ENCODE peak calls at places on chromosomes 16 and 17, in ten cellular contexts. Z is stomach, U is tibial artery, M is HFFc6, W is HL-60, C is colonic mucosa, Q is B cell, D is body of pancreas, N is H1, K is dorsolateral prefrontal cortex. A is an unnamed sample.

GRCh38 chr17:80182845-80183223 is 13.0 kb downstream of the CARD14 start:
- DNase-seq in Z (no peak), U (no peak), M (no peak), W (no peak), C (no peak), Q (no peak), D (no peak), N (no peak), K (no peak), A (no peak)

GRCh38 chr17:45640141-45640850 is 143.8 kb upstream of the CRHR1 start:
- DNase-seq in Z (peak; percentile 70), U (peak; percentile 60), M (peak; percentile 49), W (peak; percentile 69), C (peak; percentile 62), Q (peak; percentile 78), D (peak; percentile 74), N (peak; percentile 57), K (peak; percentile 76), A (peak; percentile 68)

GRCh38 chr17:46770818-46771600 is 47.5 kb downstream of the WNT3 start:
- DNase-seq in Z (peak; percentile 42), U (no peak), M (peak; percentile 45), W (peak; percentile 17), C (peak; percentile 33), Q (peak; percentile 63), D (no peak), N (no peak), K (no peak), A (no peak)

GRCh38 chr17:6576038-6576437 is 19.7 kb upstream of the PITPNM3 start:
- DNase-seq in Z (no peak), U (no peak), M (no peak), W (no peak), C (no peak), Q (no peak), D (no peak), N (no peak), K (no peak), A (no peak)

GRCh38 chr17:38907930-38908675 is 17.3 kb upstream of the LASP1NB start:
- DNase-seq in Z (no peak), U (no peak), M (no peak), W (no peak), C (no peak), Q (no peak), D (no peak), N (no peak), K (peak; percentile 38), A (no peak)

GRCh38 chr17:45436161-45436560 is 3.5 kb upstream of the ARHGAP27 start:
- DNase-seq in Z (no peak), U (no peak), M (no peak), W (no peak), C (no peak), Q (no peak), D (no peak), N (no peak), K (no peak), A (no peak)

GRCh38 chr16:3963203-3963602 is 82.7 kb upstream of the CREBBP start:
- DNase-seq in Z (no peak), U (no peak), M (no peak), W (no peak), C (no peak), Q (peak; percentile 59), D (no peak), N (no peak), K (no peak), A (peak; percentile 41)

GRCh38 chr16:89084814-89085612 is 8.6 kb upstream of the ACSF3 start:
- DNase-seq in Z (no peak), U (no peak), M (no peak), W (no peak), C (no peak), Q (no peak), D (peak; percentile 66), N (no peak), K (no peak), A (no peak)

GRCh38 chr17:28466001-28466400 is 7.4 kb upstream of the SLC13A2 start:
- DNase-seq in Z (no peak), U (no peak), M (no peak), W (no peak), C (no peak), Q (no peak), D (no peak), N (no peak), K (no peak), A (no peak)

GRCh38 chr16:70713781-70714180 is 27.9 kb upstream of the MTSS2 start:
- DNase-seq in Z (no peak), U (no peak), M (no peak), W (no peak), C (no peak), Q (no peak), D (no peak), N (no peak), K (no peak), A (no peak)

GRCh38 chr16:31877876-31878642 is 4.5 kb downstream of the ZNF267 start:
- DNase-seq in Z (no peak), U (no peak), M (no peak), W (no peak), C (no peak), Q (no peak), D (no peak), N (no peak), K (no peak), A (no peak)

GRCh38 chr17:6422654-6423241 is 12.2 kb downstream of the AIPL1 start:
- DNase-seq in Z (no peak), U (no peak), M (no peak), W (no peak), C (no peak), Q (no peak), D (no peak), N (no peak), K (no peak), A (no peak)

GRCh38 chr16:4313563-4314531 is 2.0 kb upstream of the GLIS2 start:
- DNase-seq in Z (peak; percentile 72), U (no peak), M (no peak), W (no peak), C (peak; percentile 39), Q (no peak), D (peak; percentile 90), N (no peak), K (no peak), A (no peak)

GRCh38 chr17:36149296-36149820 is 27.1 kb downstream of the TBC1D3B start:
- DNase-seq in Z (no peak), U (peak; percentile 74), M (peak; percentile 32), W (peak; percentile 68), C (no peak), Q (no peak), D (peak; percentile 39), N (no peak), K (peak; percentile 42), A (no peak)

GRCh38 chr16:68113059-68113757 is 28.0 kb downstream of the NFATC3 start:
- DNase-seq in Z (no peak), U (no peak), M (no peak), W (peak; percentile 51), C (no peak), Q (no peak), D (no peak), N (no peak), K (no peak), A (no peak)

GRCh38 chr16:68113765-68114240 is 28.6 kb downstream of the NFATC3 start:
- DNase-seq in Z (no peak), U (no peak), M (no peak), W (no peak), C (no peak), Q (no peak), D (no peak), N (no peak), K (no peak), A (no peak)

GRCh38 chr16:68115851-68116250 is 30.7 kb downstream of the NFATC3 start:
- DNase-seq in Z (no peak), U (no peak), M (no peak), W (no peak), C (no peak), Q (no peak), D (no peak), N (no peak), K (no peak), A (no peak)

GRCh38 chr16:68117884-68118283 is 32.7 kb downstream of the NFATC3 start:
- DNase-seq in Z (no peak), U (no peak), M (no peak), W (no peak), C (no peak), Q (no peak), D (no peak), N (no peak), K (no peak), A (no peak)

DNA sequence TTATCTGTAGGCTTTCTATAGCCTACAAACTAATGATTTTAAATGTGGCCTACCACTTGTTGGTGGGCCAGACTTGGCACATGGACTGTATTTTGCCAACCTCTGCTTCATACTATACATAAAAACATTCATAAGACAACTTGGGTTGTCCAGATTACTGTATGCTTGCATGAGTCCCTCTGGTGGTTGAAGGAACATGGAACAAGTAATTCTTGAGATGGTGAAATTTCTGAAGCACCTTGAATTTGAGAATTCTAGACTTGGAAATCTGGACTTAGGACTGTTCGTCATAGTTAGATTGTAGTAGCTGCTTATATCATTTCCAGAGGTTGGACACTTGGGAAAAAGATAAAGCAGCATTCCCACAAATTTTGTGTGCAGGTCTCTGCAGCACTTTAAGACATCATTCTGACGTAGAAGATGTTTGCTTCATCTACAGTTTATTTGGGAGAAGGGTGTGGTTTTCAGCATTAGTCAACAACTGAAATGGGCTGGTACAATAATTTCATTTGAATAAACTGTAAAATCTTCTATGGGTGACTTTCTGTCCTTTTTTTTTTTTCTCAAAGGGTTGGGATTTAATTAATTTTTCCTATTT is 31.2 kb downstream of the NFATC3 start:
- DNase-seq in Z (no peak), U (no peak), M (peak; percentile 39), W (peak; percentile 15), C (no peak), Q (peak; percentile 45), D (no peak), N (no peak), K (no peak), A (no peak)
- TF ChIP-seq CTCF in Z (no peak), U (no peak), M (peak; percentile 80), W (peak; percentile 26), C (peak; percentile 50), Q (peak; percentile 77), D (no peak), N (peak; percentile 42), K (no peak), A (peak; percentile 68)

GRCh38 chr17:54282886-54283285 is 460.2 kb downstream of the KIF2B start:
- DNase-seq in Z (no peak), U (no peak), M (no peak), W (no peak), C (no peak), Q (no peak), D (no peak), N (no peak), K (no peak), A (no peak)
- TF ChIP-seq CTCF in Z (no peak), U (no peak), M (no peak), W (no peak), C (no peak), Q (no peak), D (no peak), N (no peak), K (no peak), A (no peak)

GRCh38 chr16:19014456-19014855 is 30.7 kb downstream of the TMC7 start:
- DNase-seq in Z (no peak), U (no peak), M (no peak), W (peak; percentile 89), C (no peak), Q (no peak), D (peak; percentile 8), N (no peak), K (no peak), A (no peak)
- TF ChIP-seq CTCF in Z (no peak), U (no peak), M (no peak), W (no peak), C (no peak), Q (no peak), D (no peak), N (peak; percentile 42), K (no peak), A (no peak)

GRCh38 chr17:33779399-33779697 is 475.7 kb upstream of the CCL2 start:
- DNase-seq in Z (no peak), U (no peak), M (no peak), W (no peak), C (no peak), Q (no peak), D (no peak), N (no peak), K (no peak), A (no peak)
- TF ChIP-seq CTCF in Z (no peak), U (no peak), M (peak; percentile 47), W (no peak), C (no peak), Q (peak; percentile 61), D (no peak), N (no peak), K (peak; percentile 3), A (peak; percentile 50)

A was measured in natural killer cell.